ENCODE peak calls at places on chromosomes 16 and 17, in ten cellular contexts. One of them, this sample, is unnamed.

GRCh38 chr17:6554871-6555330 is 1.5 kb downstream of the PITPNM3 start:
- DNase-seq in transverse colon: peak
- DNase-seq in stomach: peak
- DNase-seq in heart left ventricle: no peak
- DNase-seq in lower leg skin: no peak
- DNase-seq in testis: no peak
- DNase-seq in endothelial cell of umbilical vein: no peak
- DNase-seq in GM12891: no peak
- DNase-seq in sigmoid colon: no peak
- DNase-seq in GM12892: no peak
- DNase-seq in this sample: no peak

GRCh38 chr17:1170739-1171138 is 9.0 kb downstream of the ABR start:
- DNase-seq in transverse colon: no peak
- DNase-seq in stomach: no peak
- DNase-seq in heart left ventricle: no peak
- DNase-seq in lower leg skin: no peak
- DNase-seq in testis: no peak
- DNase-seq in endothelial cell of umbilical vein: no peak
- DNase-seq in GM12891: no peak
- DNase-seq in sigmoid colon: no peak
- DNase-seq in GM12892: no peak
- DNase-seq in this sample: no peak

GRCh38 chr17:36899250-36900129 is 37.8 kb upstream of the LHX1 start:
- DNase-seq in transverse colon: no peak
- DNase-seq in stomach: no peak
- DNase-seq in heart left ventricle: no peak
- DNase-seq in lower leg skin: no peak
- DNase-seq in testis: no peak
- DNase-seq in endothelial cell of umbilical vein: no peak
- DNase-seq in GM12891: no peak
- DNase-seq in sigmoid colon: no peak
- DNase-seq in GM12892: no peak
- DNase-seq in this sample: no peak

GRCh38 chr16:72042157-72042660 is 12.1 kb upstream of the HP start:
- DNase-seq in transverse colon: no peak
- DNase-seq in stomach: no peak
- DNase-seq in heart left ventricle: no peak
- DNase-seq in lower leg skin: no peak
- DNase-seq in testis: no peak
- DNase-seq in endothelial cell of umbilical vein: peak
- DNase-seq in GM12891: no peak
- DNase-seq in sigmoid colon: no peak
- DNase-seq in GM12892: no peak
- DNase-seq in this sample: no peak

GRCh38 chr16:23014592-23014991 is 134.7 kb downstream of the USP31 start:
- DNase-seq in transverse colon: no peak
- DNase-seq in stomach: no peak
- DNase-seq in heart left ventricle: no peak
- DNase-seq in lower leg skin: no peak
- DNase-seq in testis: no peak
- DNase-seq in endothelial cell of umbilical vein: no peak
- DNase-seq in GM12891: no peak
- DNase-seq in sigmoid colon: no peak
- DNase-seq in GM12892: no peak
- DNase-seq in this sample: no peak

GRCh38 chr16:7471268-7471667 is 138.6 kb downstream of the RBFOX1 start:
- DNase-seq in transverse colon: no peak
- DNase-seq in stomach: no peak
- DNase-seq in heart left ventricle: no peak
- DNase-seq in lower leg skin: no peak
- DNase-seq in testis: no peak
- DNase-seq in endothelial cell of umbilical vein: no peak
- DNase-seq in GM12891: no peak
- DNase-seq in sigmoid colon: no peak
- DNase-seq in GM12892: no peak
- DNase-seq in this sample: no peak

GRCh38 chr16:75566040-75566888 is at the start of gene GABARAPL2:
- DNase-seq in transverse colon: peak
- DNase-seq in stomach: peak
- DNase-seq in heart left ventricle: peak
- DNase-seq in lower leg skin: peak
- DNase-seq in testis: peak
- DNase-seq in endothelial cell of umbilical vein: peak
- DNase-seq in GM12891: peak
- DNase-seq in sigmoid colon: peak
- DNase-seq in GM12892: peak
- DNase-seq in this sample: peak

GRCh38 chr17:41777157-41777578 is 9.3 kb downstream of the JUP start:
- DNase-seq in transverse colon: peak
- DNase-seq in stomach: peak
- DNase-seq in heart left ventricle: peak
- DNase-seq in lower leg skin: no peak
- DNase-seq in testis: peak
- DNase-seq in endothelial cell of umbilical vein: no peak
- DNase-seq in GM12891: no peak
- DNase-seq in sigmoid colon: peak
- DNase-seq in GM12892: no peak
- DNase-seq in this sample: no peak

GRCh38 chr16:30491229-30491628 is 18.7 kb downstream of the ITGAL start:
- DNase-seq in transverse colon: no peak
- DNase-seq in stomach: no peak
- DNase-seq in heart left ventricle: no peak
- DNase-seq in lower leg skin: no peak
- DNase-seq in testis: no peak
- DNase-seq in endothelial cell of umbilical vein: no peak
- DNase-seq in GM12891: no peak
- DNase-seq in sigmoid colon: no peak
- DNase-seq in GM12892: no peak
- DNase-seq in this sample: no peak

GRCh38 chr16:71709231-71709781 is 15.2 kb downstream of the PHLPP2 start:
- DNase-seq in transverse colon: no peak
- DNase-seq in stomach: no peak
- DNase-seq in heart left ventricle: no peak
- DNase-seq in lower leg skin: no peak
- DNase-seq in testis: no peak
- DNase-seq in endothelial cell of umbilical vein: peak
- DNase-seq in GM12891: no peak
- DNase-seq in sigmoid colon: no peak
- DNase-seq in GM12892: no peak
- DNase-seq in this sample: peak

GRCh38 chr17:40070895-40071719 is 8.3 kb downstream of the THRA start:
- DNase-seq in transverse colon: peak
- DNase-seq in stomach: peak
- DNase-seq in heart left ventricle: peak
- DNase-seq in lower leg skin: no peak
- DNase-seq in testis: peak
- DNase-seq in endothelial cell of umbilical vein: no peak
- DNase-seq in GM12891: no peak
- DNase-seq in sigmoid colon: peak
- DNase-seq in GM12892: no peak
- DNase-seq in this sample: peak

GRCh38 chr17:57406131-57406980 is 150.0 kb downstream of the MSI2 start:
- DNase-seq in transverse colon: no peak
- DNase-seq in stomach: no peak
- DNase-seq in heart left ventricle: no peak
- DNase-seq in lower leg skin: no peak
- DNase-seq in testis: peak
- DNase-seq in endothelial cell of umbilical vein: no peak
- DNase-seq in GM12891: no peak
- DNase-seq in sigmoid colon: no peak
- DNase-seq in GM12892: no peak
- DNase-seq in this sample: peak

GRCh38 chr16:22635345-22635744 is 124.7 kb downstream of the NPIPB5 start:
- DNase-seq in transverse colon: no peak
- DNase-seq in stomach: no peak
- DNase-seq in heart left ventricle: no peak
- DNase-seq in lower leg skin: no peak
- DNase-seq in testis: no peak
- DNase-seq in endothelial cell of umbilical vein: no peak
- DNase-seq in GM12891: no peak
- DNase-seq in sigmoid colon: no peak
- DNase-seq in GM12892: no peak
- DNase-seq in this sample: no peak

GRCh38 chr17:58320163-58320558 is 8.4 kb downstream of the TSPOAP1 start:
- DNase-seq in transverse colon: no peak
- DNase-seq in stomach: no peak
- DNase-seq in heart left ventricle: no peak
- DNase-seq in lower leg skin: no peak
- DNase-seq in testis: no peak
- DNase-seq in endothelial cell of umbilical vein: no peak
- DNase-seq in GM12891: no peak
- DNase-seq in sigmoid colon: peak
- DNase-seq in GM12892: no peak
- DNase-seq in this sample: no peak

GRCh38 chr17:59378621-59379194 is 47.3 kb downstream of the YPEL2 start:
- DNase-seq in transverse colon: peak
- DNase-seq in stomach: no peak
- DNase-seq in heart left ventricle: no peak
- DNase-seq in lower leg skin: no peak
- DNase-seq in testis: no peak
- DNase-seq in endothelial cell of umbilical vein: peak
- DNase-seq in GM12891: no peak
- DNase-seq in sigmoid colon: peak
- DNase-seq in GM12892: no peak
- DNase-seq in this sample: no peak

GRCh38 chr16:57643166-57643813 is 14.9 kb downstream of the ADGRG1 start:
- DNase-seq in transverse colon: no peak
- DNase-seq in stomach: no peak
- DNase-seq in heart left ventricle: no peak
- DNase-seq in lower leg skin: no peak
- DNase-seq in testis: peak
- DNase-seq in endothelial cell of umbilical vein: peak
- DNase-seq in GM12891: no peak
- DNase-seq in sigmoid colon: peak
- DNase-seq in GM12892: no peak
- DNase-seq in this sample: no peak

GRCh38 chr16:87012954-87013938 is 303.9 kb downstream of the C16orf95 start:
- DNase-seq in transverse colon: no peak
- DNase-seq in stomach: no peak
- DNase-seq in heart left ventricle: peak
- DNase-seq in lower leg skin: no peak
- DNase-seq in testis: peak
- DNase-seq in endothelial cell of umbilical vein: no peak
- DNase-seq in GM12891: no peak
- DNase-seq in sigmoid colon: no peak
- DNase-seq in GM12892: no peak
- DNase-seq in this sample: no peak

GRCh38 chr17:4710693-4711634 is 532 bp downstream of the ARRB2 start:
- DNase-seq in transverse colon: peak
- DNase-seq in stomach: peak
- DNase-seq in heart left ventricle: no peak
- DNase-seq in lower leg skin: peak
- DNase-seq in testis: no peak
- DNase-seq in endothelial cell of umbilical vein: no peak
- DNase-seq in GM12891: no peak
- DNase-seq in sigmoid colon: no peak
- DNase-seq in GM12892: no peak
- DNase-seq in this sample: peak

GRCh38 chr16:67197704-67198103 is 1.2 kb upstream of the ELMO3 start:
- DNase-seq in transverse colon: no peak
- DNase-seq in stomach: no peak
- DNase-seq in heart left ventricle: no peak
- DNase-seq in lower leg skin: no peak
- DNase-seq in testis: no peak
- DNase-seq in endothelial cell of umbilical vein: no peak
- DNase-seq in GM12891: no peak
- DNase-seq in sigmoid colon: no peak
- DNase-seq in GM12892: no peak
- DNase-seq in this sample: no peak

DNA sequence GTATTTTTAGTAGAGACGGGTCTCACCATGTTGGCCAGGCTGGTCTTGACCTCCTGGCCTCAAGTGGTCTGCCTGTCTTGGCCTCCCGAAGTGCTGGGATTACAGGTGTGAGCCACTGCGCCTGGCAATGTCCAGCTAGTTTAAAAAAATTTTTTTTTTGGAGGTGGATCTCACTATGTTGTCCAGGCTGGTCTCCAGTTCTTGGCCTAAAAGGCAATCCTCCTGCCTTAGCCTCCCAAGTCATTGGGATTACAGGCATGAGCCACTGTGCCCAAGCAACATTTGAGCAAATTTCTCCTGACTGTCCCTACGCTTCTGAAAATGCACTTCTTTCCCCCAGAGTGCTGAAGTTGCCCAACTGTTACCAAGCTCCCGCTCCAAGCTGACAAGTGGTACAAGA is 8.0 kb downstream of the MAP3K14 start:
- DNase-seq in transverse colon: no peak
- DNase-seq in stomach: no peak
- DNase-seq in heart left ventricle: no peak
- DNase-seq in lower leg skin: no peak
- DNase-seq in testis: no peak
- DNase-seq in endothelial cell of umbilical vein: no peak
- DNase-seq in GM12891: no peak
- DNase-seq in sigmoid colon: no peak
- DNase-seq in GM12892: no peak
- DNase-seq in this sample: no peak
- TF ChIP-seq POLR2A in transverse colon: no peak
- TF ChIP-seq POLR2A in stomach: no peak
- TF ChIP-seq POLR2A in heart left ventricle: no peak
- TF ChIP-seq POLR2A in lower leg skin: no peak
- TF ChIP-seq POLR2A in testis: no peak
- TF ChIP-seq POLR2A in endothelial cell of umbilical vein: no peak
- TF ChIP-seq POLR2A in GM12891: no peak
- TF ChIP-seq POLR2A in sigmoid colon: no peak
- TF ChIP-seq POLR2A in GM12892: no peak
- TF ChIP-seq POLR2A in this sample: no peak

GRCh38 chr17:48296453-48296852 is 133.6 kb downstream of the SKAP1 start:
- DNase-seq in transverse colon: no peak
- DNase-seq in stomach: no peak
- DNase-seq in heart left ventricle: no peak
- DNase-seq in lower leg skin: no peak
- DNase-seq in testis: no peak
- DNase-seq in endothelial cell of umbilical vein: no peak
- DNase-seq in GM12891: no peak
- DNase-seq in sigmoid colon: no peak
- DNase-seq in GM12892: no peak
- DNase-seq in this sample: no peak
- TF ChIP-seq POLR2A in transverse colon: no peak
- TF ChIP-seq POLR2A in stomach: no peak
- TF ChIP-seq POLR2A in heart left ventricle: no peak
- TF ChIP-seq POLR2A in lower leg skin: no peak
- TF ChIP-seq POLR2A in testis: no peak
- TF ChIP-seq POLR2A in endothelial cell of umbilical vein: no peak
- TF ChIP-seq POLR2A in GM12891: no peak
- TF ChIP-seq POLR2A in sigmoid colon: no peak
- TF ChIP-seq POLR2A in GM12892: no peak
- TF ChIP-seq POLR2A in this sample: no peak

GRCh38 chr16:3036726-3037315 is at the start of gene BICDL2:
- DNase-seq in transverse colon: peak
- DNase-seq in stomach: peak
- DNase-seq in heart left ventricle: no peak
- DNase-seq in lower leg skin: no peak
- DNase-seq in testis: no peak
- DNase-seq in endothelial cell of umbilical vein: no peak
- DNase-seq in GM12891: no peak
- DNase-seq in sigmoid colon: no peak
- DNase-seq in GM12892: no peak
- DNase-seq in this sample: no peak
- TF ChIP-seq POLR2A in transverse colon: peak
- TF ChIP-seq POLR2A in stomach: no peak
- TF ChIP-seq POLR2A in heart left ventricle: no peak
- TF ChIP-seq POLR2A in lower leg skin: no peak
- TF ChIP-seq POLR2A in testis: no peak
- TF ChIP-seq POLR2A in endothelial cell of umbilical vein: no peak
- TF ChIP-seq POLR2A in GM12891: no peak
- TF ChIP-seq POLR2A in sigmoid colon: no peak
- TF ChIP-seq POLR2A in GM12892: no peak
- TF ChIP-seq POLR2A in this sample: no peak

GRCh38 chr17:76276069-76276431 is 10.9 kb downstream of the UBALD2 start:
- DNase-seq in transverse colon: no peak
- DNase-seq in stomach: no peak
- DNase-seq in heart left ventricle: no peak
- DNase-seq in lower leg skin: no peak
- DNase-seq in testis: no peak
- DNase-seq in endothelial cell of umbilical vein: no peak
- DNase-seq in GM12891: no peak
- DNase-seq in sigmoid colon: no peak
- DNase-seq in GM12892: no peak
- DNase-seq in this sample: no peak
- TF ChIP-seq POLR2A in transverse colon: no peak
- TF ChIP-seq POLR2A in stomach: no peak
- TF ChIP-seq POLR2A in heart left ventricle: no peak
- TF ChIP-seq POLR2A in lower leg skin: no peak
- TF ChIP-seq POLR2A in testis: no peak
- TF ChIP-seq POLR2A in endothelial cell of umbilical vein: no peak
- TF ChIP-seq POLR2A in GM12891: no peak
- TF ChIP-seq POLR2A in sigmoid colon: no peak
- TF ChIP-seq POLR2A in GM12892: no peak
- TF ChIP-seq POLR2A in this sample: no peak

This sample was measured in erythroblast.